ENCODE peak calls at places on chromosomes 5 and 9, in six cellular contexts. D is activated naive CD8-positive, alpha-beta T cell treated with anti-CD3 and anti-CD28 coated beads, Interleukin-2, amount 50 U/mL, for 24 hours; M is transverse colon; O is foreskin fibroblast; Y is HCT116; N is omental fat pad. W is an unnamed sample.

GRCh38 chr9:87497604-87498045 is at the start of gene DAPK1:
- DNase-seq in D (peak), M (peak), N (peak), Y (peak), O (peak), W (peak)

GRCh38 chr9:108182950-108183381 is 672.8 kb downstream of the ACTL7B start:
- DNase-seq in D (no peak), Y (no peak), M (no peak), O (no peak), N (no peak), W (no peak)

GRCh38 chr5:58450811-58451629 is 8.9 kb downstream of the PLK2 start:
- DNase-seq in D (no peak), M (no peak), O (no peak), N (no peak), Y (no peak), W (no peak)

GRCh38 chr9:5375091-5375490 is 35.4 kb upstream of the RLN1 start:
- DNase-seq in O (no peak), N (no peak), M (no peak), Y (no peak), D (peak), W (no peak)

GRCh38 chr9:22238809-22239684 is 207.6 kb upstream of the DMRTA1 start:
- DNase-seq in Y (peak), M (no peak), O (peak), N (no peak), D (no peak), W (no peak)

GRCh38 chr9:22033012-22033630 is 24.0 kb upstream of the CDKN2B start:
- DNase-seq in M (no peak), D (no peak), O (no peak), Y (no peak), N (no peak), W (no peak)

GRCh38 chr5:35908814-35909213 is 29.6 kb downstream of the CAPSL start:
- DNase-seq in Y (no peak), D (no peak), N (no peak), O (no peak), M (no peak), W (no peak)

GRCh38 chr9:2403701-2404100 is 217.9 kb upstream of the VLDLR start:
- DNase-seq in M (no peak), Y (no peak), O (no peak), N (no peak), D (no peak), W (no peak)

GRCh38 chr9:2013688-2014087 is 1.5 kb upstream of the SMARCA2 start:
- DNase-seq in D (no peak), Y (no peak), M (no peak), N (no peak), O (peak), W (no peak)

GRCh38 chr5:90055831-90056328 is 353.7 kb downstream of the CETN3 start:
- DNase-seq in Y (no peak), M (no peak), N (no peak), D (no peak), O (peak), W (no peak)